ENCODE peak calls at places on chromosomes 5 and 9, in four cellular contexts. One of them, this sample, is unnamed.

GRCh38 chr5:52560366-52560765 is 227.3 kb upstream of the ITGA1 start:
- DNase-seq in endodermal cell: no peak
- DNase-seq in foreskin keratinocyte: no peak
- DNase-seq in RWPE1: peak
- DNase-seq in this sample: no peak

GRCh38 chr5:176387384-176387925 is 943 bp downstream of the NOP16 start:
- DNase-seq in endodermal cell: no peak
- DNase-seq in foreskin keratinocyte: no peak
- DNase-seq in RWPE1: no peak
- DNase-seq in this sample: no peak

GRCh38 chr5:102815560-102816324 is 60.6 kb downstream of the PAM start:
- DNase-seq in endodermal cell: no peak
- DNase-seq in foreskin keratinocyte: no peak
- DNase-seq in RWPE1: no peak
- DNase-seq in this sample: no peak

GRCh38 chr5:40166757-40167156 is 513.0 kb upstream of the PTGER4 start:
- DNase-seq in endodermal cell: no peak
- DNase-seq in foreskin keratinocyte: peak
- DNase-seq in RWPE1: no peak
- DNase-seq in this sample: no peak

GRCh38 chr9:91817493-91818225 is 132.4 kb downstream of the ROR2 start:
- DNase-seq in endodermal cell: peak
- DNase-seq in foreskin keratinocyte: no peak
- DNase-seq in RWPE1: no peak
- DNase-seq in this sample: peak

GRCh38 chr5:60945760-60946253 is 802 bp downstream of the NDUFAF2 start:
- DNase-seq in endodermal cell: peak
- DNase-seq in foreskin keratinocyte: peak
- DNase-seq in RWPE1: peak
- DNase-seq in this sample: peak

GRCh38 chr5:74660863-74661262 is 20.3 kb upstream of the ENC1 start:
- DNase-seq in endodermal cell: no peak
- DNase-seq in foreskin keratinocyte: no peak
- DNase-seq in RWPE1: no peak
- DNase-seq in this sample: no peak

GRCh38 chr9:125589287-125589686 is 117.7 kb downstream of the MAPKAP1 start:
- DNase-seq in endodermal cell: no peak
- DNase-seq in foreskin keratinocyte: no peak
- DNase-seq in RWPE1: no peak
- DNase-seq in this sample: no peak

GRCh38 chr9:127776195-127776918 is 2.1 kb downstream of the SH2D3C start:
- DNase-seq in endodermal cell: peak
- DNase-seq in foreskin keratinocyte: no peak
- DNase-seq in RWPE1: no peak
- DNase-seq in this sample: no peak

GRCh38 chr5:173321886-173322285 is 6.3 kb downstream of the STC2 start:
- DNase-seq in endodermal cell: no peak
- DNase-seq in foreskin keratinocyte: no peak
- DNase-seq in RWPE1: no peak
- DNase-seq in this sample: no peak

GRCh38 chr9:73327149-73327548 is 175.5 kb downstream of the ANXA1 start:
- DNase-seq in endodermal cell: no peak
- DNase-seq in foreskin keratinocyte: no peak
- DNase-seq in RWPE1: no peak
- DNase-seq in this sample: no peak

GRCh38 chr5:160787247-160787646 is 64.8 kb downstream of the ATP10B start:
- DNase-seq in endodermal cell: peak
- DNase-seq in foreskin keratinocyte: no peak
- DNase-seq in RWPE1: peak
- DNase-seq in this sample: no peak

GRCh38 chr5:140926211-140926902 is at the start of gene PCDHAC1:
- DNase-seq in endodermal cell: peak
- DNase-seq in foreskin keratinocyte: peak
- DNase-seq in RWPE1: peak
- DNase-seq in this sample: peak

GRCh38 chr9:81759680-81760215 is 70.4 kb upstream of the TLE1 start:
- DNase-seq in endodermal cell: no peak
- DNase-seq in foreskin keratinocyte: no peak
- DNase-seq in RWPE1: peak
- DNase-seq in this sample: peak

GRCh38 chr9:109600142-109600541 is 102.0 kb upstream of the PTPN3 start:
- DNase-seq in endodermal cell: no peak
- DNase-seq in foreskin keratinocyte: peak
- DNase-seq in RWPE1: no peak
- DNase-seq in this sample: peak

GRCh38 chr9:123359546-123359945 is 3.5 kb downstream of the CRB2 start:
- DNase-seq in endodermal cell: no peak
- DNase-seq in foreskin keratinocyte: no peak
- DNase-seq in RWPE1: no peak
- DNase-seq in this sample: no peak

GRCh38 chr5:84403773-84404172 is 19.1 kb upstream of the EDIL3 start:
- DNase-seq in endodermal cell: no peak
- DNase-seq in foreskin keratinocyte: peak
- DNase-seq in RWPE1: peak
- DNase-seq in this sample: peak

GRCh38 chr9:115548826-115549225 is 430.9 kb upstream of the TNC start:
- DNase-seq in endodermal cell: no peak
- DNase-seq in foreskin keratinocyte: peak
- DNase-seq in RWPE1: no peak
- DNase-seq in this sample: no peak

GRCh38 chr9:23693374-23693773 is 132.7 kb downstream of the ELAVL2 start:
- DNase-seq in endodermal cell: no peak
- DNase-seq in foreskin keratinocyte: no peak
- DNase-seq in RWPE1: no peak
- DNase-seq in this sample: no peak

GRCh38 chr5:107900721-107901120 is 230.0 kb upstream of the EFNA5 start:
- DNase-seq in endodermal cell: no peak
- DNase-seq in foreskin keratinocyte: no peak
- DNase-seq in RWPE1: no peak
- DNase-seq in this sample: no peak

GRCh38 chr5:125835293-125836172 is 587.7 kb upstream of the GRAMD2B start:
- DNase-seq in endodermal cell: peak
- DNase-seq in foreskin keratinocyte: no peak
- DNase-seq in RWPE1: peak
- DNase-seq in this sample: peak

GRCh38 chr9:131670247-131670681 is 69.6 kb downstream of the RAPGEF1 start:
- DNase-seq in endodermal cell: no peak
- DNase-seq in foreskin keratinocyte: no peak
- DNase-seq in RWPE1: no peak
- DNase-seq in this sample: no peak

GRCh38 chr9:94002316-94003140 is 47.4 kb upstream of the BARX1 start:
- DNase-seq in endodermal cell: peak
- DNase-seq in foreskin keratinocyte: no peak
- DNase-seq in RWPE1: peak
- DNase-seq in this sample: peak

GRCh38 chr9:17470449-17470848 is 108.4 kb upstream of the SH3GL2 start:
- DNase-seq in endodermal cell: no peak
- DNase-seq in foreskin keratinocyte: no peak
- DNase-seq in RWPE1: no peak
- DNase-seq in this sample: no peak

GRCh38 chr9:33439731-33440130 is 7.7 kb downstream of the AQP3 start:
- DNase-seq in endodermal cell: no peak
- DNase-seq in foreskin keratinocyte: no peak
- DNase-seq in RWPE1: no peak
- DNase-seq in this sample: no peak

GRCh38 chr5:39005566-39006232 is 68.5 kb downstream of the RICTOR start:
- DNase-seq in endodermal cell: no peak
- DNase-seq in foreskin keratinocyte: no peak
- DNase-seq in RWPE1: peak
- DNase-seq in this sample: peak
- TF ChIP-seq CTCF in endodermal cell: peak
- TF ChIP-seq CTCF in foreskin keratinocyte: peak
- TF ChIP-seq CTCF in RWPE1: peak
- TF ChIP-seq CTCF in this sample: peak

GRCh38 chr5:32690153-32690552 is 21.0 kb upstream of the NPR3 start:
- DNase-seq in endodermal cell: peak
- DNase-seq in foreskin keratinocyte: no peak
- DNase-seq in RWPE1: no peak
- DNase-seq in this sample: no peak
- TF ChIP-seq CTCF in endodermal cell: peak
- TF ChIP-seq CTCF in foreskin keratinocyte: peak
- TF ChIP-seq CTCF in RWPE1: no peak
- TF ChIP-seq CTCF in this sample: peak

GRCh38 chr5:1235379-1235778 is 10.2 kb downstream of the SLC6A18 start:
- DNase-seq in endodermal cell: no peak
- DNase-seq in foreskin keratinocyte: no peak
- DNase-seq in RWPE1: no peak
- DNase-seq in this sample: no peak
- TF ChIP-seq CTCF in endodermal cell: peak
- TF ChIP-seq CTCF in foreskin keratinocyte: no peak
- TF ChIP-seq CTCF in RWPE1: no peak
- TF ChIP-seq CTCF in this sample: no peak

GRCh38 chr5:179344301-179345178 is 721 bp downstream of the ADAMTS2 start:
- DNase-seq in endodermal cell: peak
- DNase-seq in foreskin keratinocyte: no peak
- DNase-seq in RWPE1: no peak
- DNase-seq in this sample: no peak
- TF ChIP-seq CTCF in endodermal cell: peak
- TF ChIP-seq CTCF in foreskin keratinocyte: no peak
- TF ChIP-seq CTCF in RWPE1: no peak
- TF ChIP-seq CTCF in this sample: no peak

This sample was measured in brain microvascular endothelial cell.